ENCODE peak calls at places on chromosomes 16 and 17, in seven cellular contexts. U is GM12878, O is lung, B is heart right ventricle, I is Peyer's patch, F is heart left ventricle, E is caudate nucleus. Y is an unnamed sample.

GRCh38 chr16:52567193-52567592 is 20.2 kb upstream of the TOX3 start:
- DNase-seq in O (no peak), U (no peak), E (no peak), F (no peak), I (no peak), B (no peak), Y (no peak)

GRCh38 chr16:65965632-65966031 is 400.9 kb upstream of the CDH5 start:
- DNase-seq in F (no peak), E (no peak), I (no peak), B (no peak), O (no peak), U (no peak), Y (no peak)

GRCh38 chr17:72135546-72136325 is 14.9 kb downstream of the SOX9 start:
- DNase-seq in E (no peak), I (no peak), O (no peak), F (no peak), B (no peak), U (no peak), Y (no peak)

GRCh38 chr17:49687878-49688491 is 10.1 kb upstream of the SPOP start:
- DNase-seq in I (no peak), B (peak), F (no peak), E (no peak), O (no peak), U (no peak), Y (no peak)

GRCh38 chr17:75487351-75488070 is 27.8 kb downstream of the CASKIN2 start:
- DNase-seq in B (no peak), E (no peak), I (no peak), O (no peak), F (no peak), U (no peak), Y (peak)

GRCh38 chr17:64092111-64092510 is 37.8 kb downstream of the ERN1 start:
- DNase-seq in E (no peak), U (no peak), B (no peak), I (no peak), F (no peak), O (no peak), Y (no peak)

GRCh38 chr17:67392111-67392510 is 15.0 kb downstream of the PITPNC1 start:
- DNase-seq in O (no peak), E (no peak), B (no peak), F (no peak), I (no peak), U (no peak), Y (no peak)

GRCh38 chr17:27282054-27282501 is 11.8 kb upstream of the WSB1 start:
- DNase-seq in O (no peak), F (no peak), E (no peak), U (peak), B (no peak), I (no peak), Y (no peak)

GRCh38 chr17:75773121-75773807 is 8.3 kb upstream of the GALK1 start:
- DNase-seq in I (peak), U (no peak), B (no peak), E (no peak), F (no peak), O (no peak), Y (no peak)

GRCh38 chr16:57134982-57135381 is 42.6 kb downstream of the CPNE2 start:
- DNase-seq in B (no peak), F (no peak), I (peak), E (no peak), U (no peak), O (no peak), Y (peak)

GRCh38 chr17:61543786-61544415 is 47.1 kb downstream of the NACA2 start:
- DNase-seq in I (no peak), E (no peak), O (no peak), B (no peak), F (no peak), U (no peak), Y (no peak)

GRCh38 chr17:29012535-29012934 is 6.7 kb upstream of the SEZ6 start:
- DNase-seq in I (no peak), U (no peak), E (no peak), F (no peak), B (no peak), O (no peak), Y (no peak)

GRCh38 chr17:49497147-49498036 is 2.3 kb downstream of the NGFR start:
- DNase-seq in B (peak), E (no peak), U (no peak), I (no peak), O (no peak), F (no peak), Y (no peak)

GRCh38 chr17:66777689-66778225 is 57.2 kb upstream of the CACNG5 start:
- DNase-seq in B (no peak), F (no peak), O (peak), U (no peak), I (no peak), E (peak), Y (no peak)

GRCh38 chr17:4944554-4945175 is 3.7 kb downstream of the PFN1 start:
- DNase-seq in E (no peak), U (no peak), B (no peak), O (no peak), F (no peak), I (no peak), Y (peak)

GRCh38 chr16:87687998-87688529 is 77.7 kb downstream of the KLHDC4 start:
- DNase-seq in B (no peak), I (no peak), E (no peak), U (no peak), F (no peak), O (no peak), Y (no peak)

GRCh38 chr17:38734235-38734633 is 4.1 kb downstream of the CISD3 start:
- DNase-seq in B (no peak), E (no peak), O (no peak), I (no peak), F (no peak), U (no peak), Y (no peak)
- H3K27ac ChIP-seq in B (no peak), E (no peak), O (no peak), I (no peak), F (no peak), U (no peak), Y (no peak)

GRCh38 chr17:42402121-42402516 is 13.9 kb upstream of the STAT3 start:
- DNase-seq in O (no peak), U (no peak), E (no peak), I (no peak), F (no peak), B (no peak), Y (no peak)

GRCh38 chr17:42399948-42400843 is 12.0 kb upstream of the STAT3 start:
- DNase-seq in B (no peak), O (no peak), E (no peak), U (no peak), F (no peak), I (peak), Y (no peak)

GRCh38 chr17:42394838-42395237 is 6.6 kb upstream of the STAT3 start:
- DNase-seq in U (no peak), E (no peak), F (no peak), O (no peak), I (no peak), B (no peak), Y (no peak)

GRCh38 chr17:42403150-42403549 is 14.9 kb upstream of the STAT3 start:
- DNase-seq in U (no peak), O (no peak), I (peak), E (no peak), B (no peak), F (no peak), Y (peak)

GRCh38 chr17:42399121-42399520 is 10.9 kb upstream of the STAT3 start:
- DNase-seq in E (no peak), F (no peak), I (no peak), B (no peak), U (no peak), O (no peak), Y (no peak)
- H3K27ac ChIP-seq in E (no peak), F (no peak), I (peak), B (no peak), U (no peak), O (no peak), Y (no peak)

GRCh38 chr17:38735161-38735997 is 5.2 kb downstream of the CISD3 start:
- DNase-seq in O (no peak), I (peak), U (no peak), B (peak), E (peak), F (peak), Y (peak)

GRCh38 chr17:38731526-38732294 is 1.6 kb downstream of the CISD3 start:
- DNase-seq in O (no peak), U (no peak), B (no peak), E (no peak), F (no peak), I (no peak), Y (no peak)

GRCh38 chr17:38730526-38731379 is 612 bp downstream of the CISD3 start:
- DNase-seq in O (peak), I (peak), F (peak), B (peak), E (no peak), U (no peak), Y (no peak)

GRCh38 chr17:38732376-38733314 is 2.5 kb downstream of the CISD3 start:
- DNase-seq in U (no peak), E (no peak), O (no peak), B (no peak), F (no peak), I (peak), Y (no peak)

GRCh38 chr17:38733315-38734234 is 3.4 kb downstream of the CISD3 start:
- DNase-seq in O (no peak), U (no peak), B (no peak), I (peak), F (no peak), E (no peak), Y (no peak)
- H3K27ac ChIP-seq in O (no peak), U (no peak), B (no peak), I (no peak), F (peak), E (no peak), Y (no peak)

DNA sequence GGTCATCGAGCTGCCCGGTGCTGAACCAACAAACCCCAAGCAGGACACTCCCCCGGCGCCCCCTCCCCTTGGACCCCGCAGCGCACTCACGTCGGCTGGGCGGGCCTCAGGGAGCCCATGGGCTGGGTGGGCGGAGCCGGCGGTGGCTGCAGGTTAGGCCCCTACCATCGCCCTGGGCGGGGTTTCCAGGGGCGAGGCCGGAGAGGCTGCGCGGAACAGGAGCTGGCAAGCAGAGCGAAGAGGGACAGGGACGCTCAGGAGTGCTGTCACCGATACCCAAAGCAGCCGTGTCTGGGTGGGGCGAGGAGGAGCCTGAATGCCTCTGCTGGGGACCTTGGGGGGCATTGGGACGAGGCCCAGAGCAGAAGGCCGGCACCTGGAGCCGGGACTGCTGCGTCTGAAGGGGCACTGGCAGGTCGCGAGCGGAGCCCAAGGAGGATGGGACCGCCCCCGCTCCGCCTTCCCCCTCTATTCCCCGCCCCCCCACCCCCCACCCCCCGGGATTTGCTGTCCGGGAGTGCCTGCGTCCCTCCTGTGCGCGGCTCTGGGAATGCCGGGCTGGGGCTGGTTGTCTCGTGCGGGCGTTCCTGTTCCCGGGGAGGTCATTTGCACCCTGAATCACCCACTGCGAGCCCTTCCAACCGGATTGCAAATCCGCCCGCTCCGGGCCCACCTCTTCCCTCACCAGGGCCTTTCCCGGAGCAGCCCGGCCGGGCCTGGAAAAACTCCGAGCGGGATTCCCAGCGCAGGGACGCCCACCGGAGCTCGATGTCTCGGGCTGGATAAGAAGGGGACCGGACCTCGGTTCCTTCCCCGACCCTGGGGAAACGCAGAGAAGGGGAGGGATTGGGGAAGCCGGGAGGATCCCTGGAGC is 902 bp downstream of the ARHGAP27 start:
- DNase-seq in I (peak), E (no peak), F (peak), O (peak), B (peak), U (no peak), Y (peak)
- H3K27ac ChIP-seq in I (peak), E (peak), F (peak), O (peak), B (peak), U (peak), Y (no peak)

GRCh38 chr16:82793550-82794244 is 166.9 kb downstream of the CDH13 start:
- DNase-seq in E (no peak), F (no peak), I (no peak), B (no peak), U (no peak), O (no peak), Y (no peak)
- H3K27ac ChIP-seq in E (no peak), F (no peak), I (no peak), B (no peak), U (no peak), O (no peak), Y (no peak)

GRCh38 chr17:42477173-42477572 is 18.5 kb downstream of the ATP6V0A1 start:
- DNase-seq in E (no peak), U (no peak), B (no peak), I (no peak), F (no peak), O (no peak), Y (no peak)
- H3K27ac ChIP-seq in E (no peak), U (no peak), B (no peak), I (no peak), F (no peak), O (no peak), Y (no peak)

GRCh38 chr16:19135896-19136438 is 22.2 kb downstream of the ITPRIPL2 start:
- DNase-seq in E (no peak), O (peak), F (no peak), I (peak), U (no peak), B (peak), Y (no peak)

GRCh38 chr16:19137621-19138128 is 23.9 kb downstream of the ITPRIPL2 start:
- DNase-seq in E (no peak), B (no peak), U (no peak), F (no peak), I (no peak), O (no peak), Y (no peak)

GRCh38 chr16:19138601-19139000 is 24.8 kb downstream of the ITPRIPL2 start:
- DNase-seq in U (no peak), I (no peak), E (no peak), O (peak), F (peak), B (peak), Y (no peak)

GRCh38 chr16:19136549-19137196 is 22.9 kb downstream of the ITPRIPL2 start:
- DNase-seq in E (no peak), B (no peak), U (no peak), I (no peak), F (no peak), O (no peak), Y (no peak)

GRCh38 chr16:19137201-19137601 is 23.4 kb downstream of the ITPRIPL2 start:
- DNase-seq in E (no peak), F (no peak), I (no peak), U (no peak), B (no peak), O (no peak), Y (no peak)
- H3K27ac ChIP-seq in E (no peak), F (peak), I (no peak), U (no peak), B (no peak), O (no peak), Y (no peak)

GRCh38 chr17:161481-161880 is 20.0 kb downstream of the DOC2B start:
- DNase-seq in B (no peak), U (no peak), O (no peak), E (no peak), I (no peak), F (no peak), Y (no peak)

GRCh38 chr17:163514-164103 is 17.8 kb downstream of the DOC2B start:
- DNase-seq in E (no peak), U (no peak), O (no peak), I (no peak), F (no peak), B (no peak), Y (no peak)

GRCh38 chr17:160336-160735 is 21.1 kb downstream of the DOC2B start:
- DNase-seq in U (no peak), E (no peak), F (no peak), I (no peak), B (no peak), O (no peak), Y (no peak)

GRCh38 chr17:164536-165235 is 16.8 kb downstream of the DOC2B start:
- DNase-seq in U (no peak), E (peak), F (peak), O (no peak), I (no peak), B (peak), Y (no peak)

GRCh38 chr17:162689-163088 is 18.8 kb downstream of the DOC2B start:
- DNase-seq in B (no peak), U (no peak), E (no peak), I (no peak), F (no peak), O (no peak), Y (peak)
- H3K27ac ChIP-seq in B (no peak), U (no peak), E (no peak), I (no peak), F (no peak), O (no peak), Y (no peak)

DNA sequence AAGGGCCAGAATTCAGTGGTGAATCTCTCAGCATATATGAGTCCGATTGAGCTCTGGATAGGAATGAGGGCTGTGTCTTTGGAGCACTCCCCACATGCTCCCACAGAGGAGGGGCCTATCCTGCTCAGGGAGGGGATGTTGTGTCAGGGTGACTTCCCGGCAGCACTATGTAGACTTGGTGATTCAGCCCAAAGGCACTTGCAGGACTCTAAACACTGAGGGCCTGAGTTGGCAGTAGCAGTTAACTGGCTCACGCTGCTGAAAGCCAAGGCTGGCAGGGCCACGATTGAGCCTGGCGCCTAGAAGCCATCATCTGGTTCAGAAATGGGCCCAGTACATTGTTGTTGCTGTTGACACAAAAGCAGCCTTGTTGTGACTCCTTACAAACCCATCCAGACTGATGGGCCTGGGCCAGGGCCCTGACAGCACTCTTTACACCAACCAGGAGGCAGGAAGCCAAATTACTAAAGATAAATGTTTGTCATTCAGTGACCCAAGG is 31.9 kb downstream of the NMT1 start:
- DNase-seq in E (peak), O (peak), B (peak), F (peak), U (no peak), I (no peak), Y (no peak)
- H3K27ac ChIP-seq in E (peak), O (peak), B (peak), F (peak), U (no peak), I (peak), Y (no peak)

GRCh38 chr16:24838554-24839266 is 7.1 kb upstream of the SLC5A11 start:
- DNase-seq in U (no peak), E (no peak), F (no peak), O (no peak), I (no peak), B (no peak), Y (no peak)
- H3K27ac ChIP-seq in U (no peak), E (peak), F (no peak), O (no peak), I (no peak), B (no peak), Y (no peak)